ENCODE peak calls at places on chromosome 17, in seven cellular contexts. One of them, this sample, is unnamed.

GRCh38 chr17:35117984-35118383 is 1.7 kb downstream of the RAD51D start:
- DNase-seq in IMR-90: peak; percentile 23
- DNase-seq in small intestine: peak; percentile 20
- DNase-seq in HS-5: no peak
- DNase-seq in SW 1271: peak; percentile 52
- DNase-seq in non-pigmented ciliary epithelial cell: no peak
- DNase-seq in EL: peak; percentile 31
- DNase-seq in this sample: peak; percentile 66

GRCh38 chr17:12953126-12953525 is 64.7 kb downstream of the ELAC2 start:
- DNase-seq in IMR-90: no peak
- DNase-seq in small intestine: no peak
- DNase-seq in HS-5: no peak
- DNase-seq in SW 1271: no peak
- DNase-seq in non-pigmented ciliary epithelial cell: no peak
- DNase-seq in EL: no peak
- DNase-seq in this sample: no peak

GRCh38 chr17:79839363-79840203 is at the start of gene CBX4:
- DNase-seq in IMR-90: peak; percentile 90
- DNase-seq in small intestine: peak; percentile 95
- DNase-seq in HS-5: peak; percentile 61
- DNase-seq in SW 1271: peak; percentile 85
- DNase-seq in non-pigmented ciliary epithelial cell: no peak
- DNase-seq in EL: peak; percentile 93
- DNase-seq in this sample: peak; percentile 94

GRCh38 chr17:47945080-47945479 is 3.7 kb downstream of the PNPO start:
- DNase-seq in IMR-90: no peak
- DNase-seq in small intestine: no peak
- DNase-seq in HS-5: no peak
- DNase-seq in SW 1271: no peak
- DNase-seq in non-pigmented ciliary epithelial cell: no peak
- DNase-seq in EL: no peak
- DNase-seq in this sample: no peak

GRCh38 chr17:67434061-67434525 is 57.0 kb downstream of the PITPNC1 start:
- DNase-seq in IMR-90: no peak
- DNase-seq in small intestine: peak; percentile 32
- DNase-seq in HS-5: no peak
- DNase-seq in SW 1271: no peak
- DNase-seq in non-pigmented ciliary epithelial cell: no peak
- DNase-seq in EL: no peak
- DNase-seq in this sample: peak; percentile 76

GRCh38 chr17:34673995-34674900 is 94.9 kb downstream of the TMEM132E start:
- DNase-seq in IMR-90: no peak
- DNase-seq in small intestine: no peak
- DNase-seq in HS-5: no peak
- DNase-seq in SW 1271: no peak
- DNase-seq in non-pigmented ciliary epithelial cell: no peak
- DNase-seq in EL: no peak
- DNase-seq in this sample: no peak

GRCh38 chr17:80633197-80633596 is 88.6 kb downstream of the RPTOR start:
- DNase-seq in IMR-90: no peak
- DNase-seq in small intestine: no peak
- DNase-seq in HS-5: no peak
- DNase-seq in SW 1271: no peak
- DNase-seq in non-pigmented ciliary epithelial cell: no peak
- DNase-seq in EL: no peak
- DNase-seq in this sample: no peak

GRCh38 chr17:49694847-49695697 is 12.7 kb downstream of the SLC35B1 start:
- DNase-seq in IMR-90: no peak
- DNase-seq in small intestine: peak; percentile 31
- DNase-seq in HS-5: no peak
- DNase-seq in SW 1271: peak; percentile 32
- DNase-seq in non-pigmented ciliary epithelial cell: no peak
- DNase-seq in EL: peak; percentile 28
- DNase-seq in this sample: peak; percentile 84

GRCh38 chr17:44438634-44439033 is 49.2 kb upstream of the ITGA2B start:
- DNase-seq in IMR-90: no peak
- DNase-seq in small intestine: peak; percentile 49
- DNase-seq in HS-5: no peak
- DNase-seq in SW 1271: no peak
- DNase-seq in non-pigmented ciliary epithelial cell: no peak
- DNase-seq in EL: no peak
- DNase-seq in this sample: peak; percentile 16

GRCh38 chr17:77681820-77682219 is 276.7 kb upstream of the TNRC6C start:
- DNase-seq in IMR-90: peak; percentile 1
- DNase-seq in small intestine: no peak
- DNase-seq in HS-5: no peak
- DNase-seq in SW 1271: no peak
- DNase-seq in non-pigmented ciliary epithelial cell: no peak
- DNase-seq in EL: no peak
- DNase-seq in this sample: no peak

GRCh38 chr17:13266596-13266995 is 248.8 kb upstream of the ELAC2 start:
- DNase-seq in IMR-90: peak; percentile 16
- DNase-seq in small intestine: no peak
- DNase-seq in HS-5: peak; percentile 82
- DNase-seq in SW 1271: no peak
- DNase-seq in non-pigmented ciliary epithelial cell: no peak
- DNase-seq in EL: peak; percentile 77
- DNase-seq in this sample: no peak

GRCh38 chr17:60730273-60730672 is 52.6 kb downstream of the BCAS3 start:
- DNase-seq in IMR-90: no peak
- DNase-seq in small intestine: no peak
- DNase-seq in HS-5: no peak
- DNase-seq in SW 1271: no peak
- DNase-seq in non-pigmented ciliary epithelial cell: no peak
- DNase-seq in EL: no peak
- DNase-seq in this sample: no peak

GRCh38 chr17:17304521-17304985 is 1.4 kb downstream of the NT5M start:
- DNase-seq in IMR-90: no peak
- DNase-seq in small intestine: peak; percentile 38
- DNase-seq in HS-5: no peak
- DNase-seq in SW 1271: no peak
- DNase-seq in non-pigmented ciliary epithelial cell: no peak
- DNase-seq in EL: no peak
- DNase-seq in this sample: peak; percentile 47

This sample was measured in activated CD4-positive, alpha-beta memory T cell treated with anti-CD3 and anti-CD28 coated beads for 36 hours.